ENCODE peak calls at places on chromosomes 3 and 15, in four cellular contexts. L is heart left ventricle; C is prostate gland; W is CD8-positive, alpha-beta memory T cell. T is an unnamed sample.

GRCh38 chr15:31824009-31824408 is 206.3 kb upstream of the CHRNA7 start:
- DNase-seq in C (no peak), L (no peak), W (no peak), T (no peak)

GRCh38 chr15:78301813-78302212 is 2.4 kb upstream of the SKIC8 start:
- DNase-seq in C (no peak), W (no peak), L (no peak), T (no peak)

GRCh38 chr15:28979208-28979891 is 93.6 kb downstream of the APBA2 start:
- DNase-seq in L (no peak), W (no peak), C (no peak), T (no peak)

GRCh38 chr15:76282451-76282850 is 28.8 kb downstream of the ETFA start:
- DNase-seq in W (no peak), C (no peak), L (no peak), T (no peak)

GRCh38 chr3:123642182-123642956 is 57.5 kb upstream of the HACD2 start:
- DNase-seq in L (peak; percentile 60), W (no peak), C (peak; percentile 39), T (peak; percentile 10)

GRCh38 chr3:45616158-45616557 is 21.6 kb downstream of the LIMD1 start:
- DNase-seq in C (no peak), L (peak; percentile 29), W (no peak), T (no peak)

GRCh38 chr3:133925960-133926735 is 30.5 kb upstream of the RAB6B start:
- DNase-seq in L (no peak), W (no peak), C (no peak), T (no peak)

GRCh38 chr3:143875566-143875965 is 27.3 kb upstream of the SLC9A9 start:
- DNase-seq in C (no peak), W (no peak), L (no peak), T (no peak)

GRCh38 chr3:83523470-83524073 is 1435.2 kb upstream of the CADM2 start:
- DNase-seq in L (no peak), C (no peak), W (no peak), T (no peak)

GRCh38 chr15:76340802-76341365 is 4.3 kb downstream of the ISL2 start:
- DNase-seq in L (no peak), W (peak; percentile 34), C (no peak), T (peak; percentile 49)

GRCh38 chr3:37218206-37218605 is 43.8 kb upstream of the LRRFIP2 start:
- DNase-seq in W (no peak), L (peak; percentile 71), C (no peak), T (no peak)

GRCh38 chr3:46640927-46641326 is 28.6 kb downstream of the FAM240A start:
- DNase-seq in C (no peak), W (no peak), L (no peak), T (no peak)

GRCh38 chr3:173770796-173771573 is 373.4 kb downstream of the NLGN1 start:
- DNase-seq in L (no peak), W (no peak), C (no peak), T (no peak)

GRCh38 chr3:24316887-24317383 is 177.7 kb downstream of the THRB start:
- DNase-seq in L (no peak), C (no peak), W (no peak), T (no peak)

GRCh38 chr15:71223516-71223915 is 108.2 kb downstream of the THSD4 start:
- DNase-seq in L (no peak), W (no peak), C (no peak), T (no peak)

GRCh38 chr3:190131329-190131728 is 10.6 kb upstream of the P3H2 start:
- DNase-seq in W (no peak), C (no peak), L (no peak), T (no peak)

GRCh38 chr3:124504332-124505059 is 225.8 kb upstream of the UMPS start:
- DNase-seq in W (no peak), L (peak; percentile 55), C (no peak), T (no peak)

GRCh38 chr15:25611603-25612002 is 172.8 kb upstream of the UBE3A start:
- DNase-seq in W (no peak), L (no peak), C (no peak), T (no peak)

GRCh38 chr3:98999675-99000074 is 98.2 kb upstream of the DCBLD2 start:
- DNase-seq in C (no peak), L (no peak), W (no peak), T (no peak)

GRCh38 chr3:123778991-123779622 is 105.0 kb downstream of the MYLK start:
- DNase-seq in W (no peak), C (no peak), L (no peak), T (no peak)

GRCh38 chr3:109773006-109773405 is 435.7 kb upstream of the DPPA4 start:
- DNase-seq in C (no peak), W (no peak), L (no peak), T (no peak)

GRCh38 chr3:174620138-174620537 is 239.0 kb upstream of the NAALADL2 start:
- DNase-seq in C (no peak), L (no peak), W (no peak), T (no peak)

GRCh38 chr3:72767927-72768880 is 80.0 kb downstream of the SHQ1 start:
- DNase-seq in C (no peak), W (no peak), L (no peak), T (no peak)

GRCh38 chr3:8509961-8510360 is 8.3 kb downstream of the LMCD1 start:
- DNase-seq in W (no peak), C (no peak), L (no peak), T (no peak)

GRCh38 chr3:35335703-35336102 is 303.6 kb upstream of the ARPP21 start:
- DNase-seq in C (no peak), W (no peak), L (no peak), T (no peak)

GRCh38 chr3:108552267-108553159 is 36.7 kb downstream of the CIP2A start:
- DNase-seq in L (no peak), W (peak; percentile 20), C (peak; percentile 29), T (no peak)

GRCh38 chr3:143222505-143222904 is 102.9 kb downstream of the CHST2 start:
- DNase-seq in L (no peak), W (no peak), C (no peak), T (no peak)

GRCh38 chr15:31442203-31443090 is 115.8 kb downstream of the KLF13 start:
- DNase-seq in L (no peak), C (no peak), W (no peak), T (no peak)

GRCh38 chr3:152835311-152836102 is 576 bp downstream of the P2RY1 start:
- DNase-seq in W (no peak), C (peak; percentile 43), L (peak; percentile 81), T (no peak)

GRCh38 chr15:60552224-60552623 is 73.3 kb upstream of the ICE2 start:
- DNase-seq in C (no peak), L (no peak), W (no peak), T (no peak)

GRCh38 chr3:10010546-10011465 is 15.4 kb upstream of the FANCD2 start:
- DNase-seq in L (peak; percentile 98), W (peak; percentile 42), C (peak; percentile 97), T (peak; percentile 51)

GRCh38 chr3:186452517-186452916 is 90.5 kb upstream of the DGKG start:
- DNase-seq in L (no peak), W (no peak), C (no peak), T (no peak)

GRCh38 chr15:74208901-74209559 is 6.4 kb upstream of the STRA6 start:
- DNase-seq in W (no peak), C (no peak), L (no peak), T (no peak)

GRCh38 chr3:7589526-7589925 is 728.6 kb downstream of the GRM7 start:
- DNase-seq in W (no peak), C (no peak), L (no peak), T (no peak)

GRCh38 chr15:67547836-67548531 is 5.5 kb downstream of the MAP2K5 start:
- DNase-seq in W (no peak), L (no peak), C (no peak), T (no peak)

GRCh38 chr3:158140396-158140795 is 30.5 kb downstream of the RSRC1 start:
- DNase-seq in C (no peak), L (no peak), W (no peak), T (no peak)

GRCh38 chr3:70947584-70947983 is 635.1 kb upstream of the MDFIC2 start:
- DNase-seq in W (no peak), L (no peak), C (no peak), T (no peak)

GRCh38 chr3:126752303-126753190 is 48.5 kb downstream of the CHCHD6 start:
- DNase-seq in C (peak; percentile 74), W (peak; percentile 19), L (peak; percentile 86), T (peak; percentile 26)

GRCh38 chr3:149539491-149539890 is 65.0 kb downstream of the TM4SF4 start:
- DNase-seq in C (no peak), L (no peak), W (no peak), T (no peak)
- H3K27ac ChIP-seq in C (no peak overlapping the region), L (no peak overlapping the region), W (no peak overlapping the region), T (no peak overlapping the region)

GRCh38 chr3:55165278-55165677 is 237.4 kb upstream of the LRTM1 start:
- DNase-seq in L (no peak), W (no peak), C (no peak), T (no peak)

GRCh38 chr3:55167586-55168317 is 239.9 kb upstream of the LRTM1 start:
- DNase-seq in W (no peak), C (no peak), L (no peak), T (no peak)

GRCh38 chr3:55165704-55166103 is 237.8 kb upstream of the LRTM1 start:
- DNase-seq in W (no peak), C (no peak), L (no peak), T (no peak)

GRCh38 chr3:55164876-55165275 is 237.0 kb upstream of the LRTM1 start:
- DNase-seq in W (no peak), L (no peak), C (no peak), T (no peak)

DNA sequence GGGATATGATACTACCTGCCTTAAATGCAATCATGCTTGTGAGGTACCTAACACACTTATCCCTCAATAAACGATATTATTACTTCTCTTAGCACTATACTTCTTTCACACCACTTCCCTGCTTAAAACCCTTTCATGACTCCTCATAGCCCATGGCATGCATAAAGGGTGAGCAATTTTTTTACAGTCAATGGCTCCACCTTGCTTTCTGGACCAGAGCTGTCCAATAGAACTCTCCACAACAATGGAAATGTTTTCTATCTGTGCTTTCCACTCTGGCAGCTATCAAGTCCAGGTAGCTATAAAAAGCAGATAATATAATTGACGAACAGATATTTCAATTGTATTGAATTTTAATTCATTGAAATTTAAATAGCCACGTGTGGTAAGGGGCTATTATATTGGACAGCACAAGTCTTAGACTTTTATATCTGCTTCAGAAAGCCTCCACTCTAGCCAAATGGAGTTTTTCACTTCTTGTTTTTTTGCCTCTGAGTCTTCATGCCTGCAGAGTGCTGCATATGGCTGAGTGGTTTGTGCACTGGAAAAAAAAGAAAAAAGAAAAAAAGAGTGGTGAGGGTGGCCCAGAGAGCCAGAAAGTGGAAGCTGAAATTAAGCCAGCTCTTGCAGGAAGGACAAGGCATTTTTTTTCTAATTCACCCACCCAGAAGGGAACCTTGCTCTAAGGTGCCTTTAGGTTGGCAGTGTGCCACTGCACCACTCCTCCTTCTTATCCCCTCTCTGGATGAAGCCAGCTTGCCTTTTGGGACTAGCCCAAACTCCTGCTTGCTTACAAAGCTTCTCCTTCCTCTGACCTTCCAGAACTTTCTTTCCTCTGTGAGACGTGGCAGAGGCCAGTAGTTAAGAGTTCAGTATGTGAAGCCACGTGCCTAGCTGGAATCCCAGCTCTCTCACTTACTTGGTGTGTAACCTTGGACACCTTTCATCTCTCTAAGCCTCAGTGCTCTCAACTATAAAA is 239.0 kb upstream of the LRTM1 start:
- DNase-seq in W (no peak), C (no peak), L (no peak), T (no peak)
- H3K27ac ChIP-seq in W (no peak overlapping the region), C (no peak overlapping the region), L (no peak overlapping the region), T (no peak overlapping the region)

GRCh38 chr3:25817107-25817506 is 27.2 kb downstream of the OXSM start:
- DNase-seq in W (no peak), C (no peak), L (no peak), T (no peak)
- H3K27ac ChIP-seq in W (no peak overlapping the region), C (no peak overlapping the region), L (no peak overlapping the region), T (no peak overlapping the region)

GRCh38 chr15:72554471-72555425 is 80.6 kb downstream of the ARIH1 start:
- DNase-seq in W (no peak), C (no peak), L (no peak), T (no peak)
- H3K27ac ChIP-seq in W (no peak overlapping the region), C (no peak overlapping the region), L (no peak overlapping the region), T (no peak overlapping the region)

GRCh38 chr3:66239513-66240135 is 18.8 kb downstream of the SLC25A26 start:
- DNase-seq in W (peak; percentile 20), C (no peak), L (no peak), T (no peak)
- H3K27ac ChIP-seq in W (no peak overlapping the region), C (no peak overlapping the region), L (no peak overlapping the region), T (no peak overlapping the region)